ENCODE peak calls at places on chromosomes 1 and 21, in eight cellular contexts. One of them, this sample, is unnamed.

GRCh38 chr1:7669559-7670208 is 101.4 kb upstream of the VAMP3 start:
- DNase-seq in fibroblast of the conjunctiva: no peak
- DNase-seq in activated effector memory CD4-positive, alpha-beta T cell treated with anti-CD3 and anti-CD28 coated beads, Interleukin-2, amount 50 U/mL, for 16 hours: peak
- DNase-seq in glutamatergic neuron: peak
- DNase-seq in stimulated activated CD8-positive, alpha-beta memory T cell treated with anti-CD3 and anti-CD28 coated beads, Interleukin-4, amount 100 ng/mL, for 1 hour: peak
- DNase-seq in cardiac muscle cell: peak
- DNase-seq in ureter: no peak
- DNase-seq in activated gamma-delta T cell treated with Interleukin-2 at 50 U/mL for 16 hours: peak
- DNase-seq in this sample: peak

GRCh38 chr1:245512980-245513578 is 358.3 kb downstream of the KIF26B start:
- DNase-seq in ureter: no peak
- DNase-seq in activated effector memory CD4-positive, alpha-beta T cell treated with anti-CD3 and anti-CD28 coated beads, Interleukin-2, amount 50 U/mL, for 16 hours: no peak
- DNase-seq in glutamatergic neuron: no peak
- DNase-seq in cardiac muscle cell: peak
- DNase-seq in stimulated activated CD8-positive, alpha-beta memory T cell treated with anti-CD3 and anti-CD28 coated beads, Interleukin-4, amount 100 ng/mL, for 1 hour: no peak
- DNase-seq in fibroblast of the conjunctiva: peak
- DNase-seq in activated gamma-delta T cell treated with Interleukin-2 at 50 U/mL for 16 hours: no peak
- DNase-seq in this sample: no peak

GRCh38 chr1:47684964-47685762 is 247.3 kb downstream of the FOXD2 start:
- DNase-seq in ureter: peak
- DNase-seq in activated gamma-delta T cell treated with Interleukin-2 at 50 U/mL for 16 hours: no peak
- DNase-seq in activated effector memory CD4-positive, alpha-beta T cell treated with anti-CD3 and anti-CD28 coated beads, Interleukin-2, amount 50 U/mL, for 16 hours: peak
- DNase-seq in stimulated activated CD8-positive, alpha-beta memory T cell treated with anti-CD3 and anti-CD28 coated beads, Interleukin-4, amount 100 ng/mL, for 1 hour: no peak
- DNase-seq in fibroblast of the conjunctiva: no peak
- DNase-seq in cardiac muscle cell: peak
- DNase-seq in glutamatergic neuron: no peak
- DNase-seq in this sample: no peak

GRCh38 chr1:200136384-200136783 is 108.9 kb downstream of the NR5A2 start:
- DNase-seq in glutamatergic neuron: no peak
- DNase-seq in stimulated activated CD8-positive, alpha-beta memory T cell treated with anti-CD3 and anti-CD28 coated beads, Interleukin-4, amount 100 ng/mL, for 1 hour: no peak
- DNase-seq in cardiac muscle cell: no peak
- DNase-seq in fibroblast of the conjunctiva: no peak
- DNase-seq in activated effector memory CD4-positive, alpha-beta T cell treated with anti-CD3 and anti-CD28 coated beads, Interleukin-2, amount 50 U/mL, for 16 hours: no peak
- DNase-seq in activated gamma-delta T cell treated with Interleukin-2 at 50 U/mL for 16 hours: no peak
- DNase-seq in ureter: no peak
- DNase-seq in this sample: no peak

GRCh38 chr1:227759345-227760300 is 24.4 kb downstream of the SNAP47 start:
- DNase-seq in activated gamma-delta T cell treated with Interleukin-2 at 50 U/mL for 16 hours: no peak
- DNase-seq in fibroblast of the conjunctiva: peak
- DNase-seq in activated effector memory CD4-positive, alpha-beta T cell treated with anti-CD3 and anti-CD28 coated beads, Interleukin-2, amount 50 U/mL, for 16 hours: no peak
- DNase-seq in cardiac muscle cell: peak
- DNase-seq in glutamatergic neuron: no peak
- DNase-seq in ureter: no peak
- DNase-seq in stimulated activated CD8-positive, alpha-beta memory T cell treated with anti-CD3 and anti-CD28 coated beads, Interleukin-4, amount 100 ng/mL, for 1 hour: no peak
- DNase-seq in this sample: no peak

GRCh38 chr21:38221594-38221993 is 35.2 kb upstream of the KCNJ15 start:
- DNase-seq in fibroblast of the conjunctiva: no peak
- DNase-seq in activated gamma-delta T cell treated with Interleukin-2 at 50 U/mL for 16 hours: no peak
- DNase-seq in cardiac muscle cell: peak
- DNase-seq in activated effector memory CD4-positive, alpha-beta T cell treated with anti-CD3 and anti-CD28 coated beads, Interleukin-2, amount 50 U/mL, for 16 hours: no peak
- DNase-seq in ureter: no peak
- DNase-seq in glutamatergic neuron: no peak
- DNase-seq in stimulated activated CD8-positive, alpha-beta memory T cell treated with anti-CD3 and anti-CD28 coated beads, Interleukin-4, amount 100 ng/mL, for 1 hour: no peak
- DNase-seq in this sample: no peak

GRCh38 chr21:40852563-40852962 is 5.6 kb upstream of the DSCAM start:
- DNase-seq in stimulated activated CD8-positive, alpha-beta memory T cell treated with anti-CD3 and anti-CD28 coated beads, Interleukin-4, amount 100 ng/mL, for 1 hour: no peak
- DNase-seq in glutamatergic neuron: no peak
- DNase-seq in activated gamma-delta T cell treated with Interleukin-2 at 50 U/mL for 16 hours: no peak
- DNase-seq in ureter: no peak
- DNase-seq in fibroblast of the conjunctiva: no peak
- DNase-seq in cardiac muscle cell: no peak
- DNase-seq in activated effector memory CD4-positive, alpha-beta T cell treated with anti-CD3 and anti-CD28 coated beads, Interleukin-2, amount 50 U/mL, for 16 hours: no peak
- DNase-seq in this sample: no peak

GRCh38 chr1:226019550-226019949 is 20.4 kb upstream of the SDE2 start:
- DNase-seq in glutamatergic neuron: no peak
- DNase-seq in cardiac muscle cell: no peak
- DNase-seq in fibroblast of the conjunctiva: no peak
- DNase-seq in activated effector memory CD4-positive, alpha-beta T cell treated with anti-CD3 and anti-CD28 coated beads, Interleukin-2, amount 50 U/mL, for 16 hours: no peak
- DNase-seq in stimulated activated CD8-positive, alpha-beta memory T cell treated with anti-CD3 and anti-CD28 coated beads, Interleukin-4, amount 100 ng/mL, for 1 hour: no peak
- DNase-seq in activated gamma-delta T cell treated with Interleukin-2 at 50 U/mL for 16 hours: no peak
- DNase-seq in ureter: no peak
- DNase-seq in this sample: no peak

GRCh38 chr1:220894025-220894923 is 15.0 kb downstream of the HLX start:
- DNase-seq in ureter: no peak
- DNase-seq in activated effector memory CD4-positive, alpha-beta T cell treated with anti-CD3 and anti-CD28 coated beads, Interleukin-2, amount 50 U/mL, for 16 hours: no peak
- DNase-seq in glutamatergic neuron: peak
- DNase-seq in activated gamma-delta T cell treated with Interleukin-2 at 50 U/mL for 16 hours: no peak
- DNase-seq in cardiac muscle cell: no peak
- DNase-seq in stimulated activated CD8-positive, alpha-beta memory T cell treated with anti-CD3 and anti-CD28 coated beads, Interleukin-4, amount 100 ng/mL, for 1 hour: no peak
- DNase-seq in fibroblast of the conjunctiva: no peak
- DNase-seq in this sample: peak

GRCh38 chr1:151540982-151541377 is 871 bp downstream of the TUFT1 start:
- DNase-seq in stimulated activated CD8-positive, alpha-beta memory T cell treated with anti-CD3 and anti-CD28 coated beads, Interleukin-4, amount 100 ng/mL, for 1 hour: no peak
- DNase-seq in glutamatergic neuron: peak
- DNase-seq in fibroblast of the conjunctiva: no peak
- DNase-seq in activated gamma-delta T cell treated with Interleukin-2 at 50 U/mL for 16 hours: no peak
- DNase-seq in cardiac muscle cell: no peak
- DNase-seq in ureter: no peak
- DNase-seq in activated effector memory CD4-positive, alpha-beta T cell treated with anti-CD3 and anti-CD28 coated beads, Interleukin-2, amount 50 U/mL, for 16 hours: no peak
- DNase-seq in this sample: no peak

GRCh38 chr1:101262601-101263348 is 26.0 kb downstream of the S1PR1 start:
- DNase-seq in fibroblast of the conjunctiva: no peak
- DNase-seq in activated gamma-delta T cell treated with Interleukin-2 at 50 U/mL for 16 hours: no peak
- DNase-seq in ureter: no peak
- DNase-seq in stimulated activated CD8-positive, alpha-beta memory T cell treated with anti-CD3 and anti-CD28 coated beads, Interleukin-4, amount 100 ng/mL, for 1 hour: no peak
- DNase-seq in activated effector memory CD4-positive, alpha-beta T cell treated with anti-CD3 and anti-CD28 coated beads, Interleukin-2, amount 50 U/mL, for 16 hours: no peak
- DNase-seq in glutamatergic neuron: no peak
- DNase-seq in cardiac muscle cell: peak
- DNase-seq in this sample: peak

GRCh38 chr1:110674337-110675059 is at the start of gene KCNA3:
- DNase-seq in cardiac muscle cell: peak
- DNase-seq in activated gamma-delta T cell treated with Interleukin-2 at 50 U/mL for 16 hours: peak
- DNase-seq in glutamatergic neuron: peak
- DNase-seq in stimulated activated CD8-positive, alpha-beta memory T cell treated with anti-CD3 and anti-CD28 coated beads, Interleukin-4, amount 100 ng/mL, for 1 hour: peak
- DNase-seq in fibroblast of the conjunctiva: no peak
- DNase-seq in ureter: no peak
- DNase-seq in activated effector memory CD4-positive, alpha-beta T cell treated with anti-CD3 and anti-CD28 coated beads, Interleukin-2, amount 50 U/mL, for 16 hours: peak
- DNase-seq in this sample: peak

GRCh38 chr1:67061266-67061665 is 7.3 kb upstream of the SLC35D1 start:
- DNase-seq in activated effector memory CD4-positive, alpha-beta T cell treated with anti-CD3 and anti-CD28 coated beads, Interleukin-2, amount 50 U/mL, for 16 hours: no peak
- DNase-seq in glutamatergic neuron: no peak
- DNase-seq in cardiac muscle cell: no peak
- DNase-seq in ureter: no peak
- DNase-seq in stimulated activated CD8-positive, alpha-beta memory T cell treated with anti-CD3 and anti-CD28 coated beads, Interleukin-4, amount 100 ng/mL, for 1 hour: no peak
- DNase-seq in activated gamma-delta T cell treated with Interleukin-2 at 50 U/mL for 16 hours: no peak
- DNase-seq in fibroblast of the conjunctiva: no peak
- DNase-seq in this sample: no peak

GRCh38 chr1:68213843-68214242 is 18.5 kb downstream of the WLS start:
- DNase-seq in activated effector memory CD4-positive, alpha-beta T cell treated with anti-CD3 and anti-CD28 coated beads, Interleukin-2, amount 50 U/mL, for 16 hours: no peak
- DNase-seq in activated gamma-delta T cell treated with Interleukin-2 at 50 U/mL for 16 hours: no peak
- DNase-seq in glutamatergic neuron: no peak
- DNase-seq in stimulated activated CD8-positive, alpha-beta memory T cell treated with anti-CD3 and anti-CD28 coated beads, Interleukin-4, amount 100 ng/mL, for 1 hour: no peak
- DNase-seq in cardiac muscle cell: peak
- DNase-seq in ureter: peak
- DNase-seq in fibroblast of the conjunctiva: no peak
- DNase-seq in this sample: peak

GRCh38 chr1:165006843-165007242 is 349.7 kb downstream of the LMX1A start:
- DNase-seq in activated gamma-delta T cell treated with Interleukin-2 at 50 U/mL for 16 hours: no peak
- DNase-seq in cardiac muscle cell: no peak
- DNase-seq in fibroblast of the conjunctiva: no peak
- DNase-seq in stimulated activated CD8-positive, alpha-beta memory T cell treated with anti-CD3 and anti-CD28 coated beads, Interleukin-4, amount 100 ng/mL, for 1 hour: no peak
- DNase-seq in ureter: no peak
- DNase-seq in activated effector memory CD4-positive, alpha-beta T cell treated with anti-CD3 and anti-CD28 coated beads, Interleukin-2, amount 50 U/mL, for 16 hours: no peak
- DNase-seq in glutamatergic neuron: no peak
- DNase-seq in this sample: no peak

GRCh38 chr1:160612613-160613218 is 33.4 kb upstream of the CD84 start:
- DNase-seq in fibroblast of the conjunctiva: no peak
- DNase-seq in ureter: no peak
- DNase-seq in glutamatergic neuron: no peak
- DNase-seq in activated gamma-delta T cell treated with Interleukin-2 at 50 U/mL for 16 hours: no peak
- DNase-seq in activated effector memory CD4-positive, alpha-beta T cell treated with anti-CD3 and anti-CD28 coated beads, Interleukin-2, amount 50 U/mL, for 16 hours: no peak
- DNase-seq in cardiac muscle cell: no peak
- DNase-seq in stimulated activated CD8-positive, alpha-beta memory T cell treated with anti-CD3 and anti-CD28 coated beads, Interleukin-4, amount 100 ng/mL, for 1 hour: no peak
- DNase-seq in this sample: no peak

GRCh38 chr1:46530791-46531409 is 20.5 kb downstream of the KNCN start:
- DNase-seq in ureter: peak
- DNase-seq in fibroblast of the conjunctiva: no peak
- DNase-seq in stimulated activated CD8-positive, alpha-beta memory T cell treated with anti-CD3 and anti-CD28 coated beads, Interleukin-4, amount 100 ng/mL, for 1 hour: no peak
- DNase-seq in activated effector memory CD4-positive, alpha-beta T cell treated with anti-CD3 and anti-CD28 coated beads, Interleukin-2, amount 50 U/mL, for 16 hours: no peak
- DNase-seq in activated gamma-delta T cell treated with Interleukin-2 at 50 U/mL for 16 hours: no peak
- DNase-seq in glutamatergic neuron: no peak
- DNase-seq in cardiac muscle cell: no peak
- DNase-seq in this sample: no peak

GRCh38 chr1:242651817-242652216 is 127.3 kb upstream of the PLD5 start:
- DNase-seq in ureter: no peak
- DNase-seq in fibroblast of the conjunctiva: no peak
- DNase-seq in cardiac muscle cell: no peak
- DNase-seq in stimulated activated CD8-positive, alpha-beta memory T cell treated with anti-CD3 and anti-CD28 coated beads, Interleukin-4, amount 100 ng/mL, for 1 hour: no peak
- DNase-seq in glutamatergic neuron: peak
- DNase-seq in activated effector memory CD4-positive, alpha-beta T cell treated with anti-CD3 and anti-CD28 coated beads, Interleukin-2, amount 50 U/mL, for 16 hours: no peak
- DNase-seq in activated gamma-delta T cell treated with Interleukin-2 at 50 U/mL for 16 hours: no peak
- DNase-seq in this sample: no peak

GRCh38 chr1:79041666-79042065 is 35.1 kb upstream of the ADGRL4 start:
- DNase-seq in ureter: no peak
- DNase-seq in cardiac muscle cell: no peak
- DNase-seq in fibroblast of the conjunctiva: no peak
- DNase-seq in glutamatergic neuron: no peak
- DNase-seq in activated effector memory CD4-positive, alpha-beta T cell treated with anti-CD3 and anti-CD28 coated beads, Interleukin-2, amount 50 U/mL, for 16 hours: no peak
- DNase-seq in stimulated activated CD8-positive, alpha-beta memory T cell treated with anti-CD3 and anti-CD28 coated beads, Interleukin-4, amount 100 ng/mL, for 1 hour: no peak
- DNase-seq in activated gamma-delta T cell treated with Interleukin-2 at 50 U/mL for 16 hours: no peak
- DNase-seq in this sample: no peak

GRCh38 chr1:90964444-90965035 is 57.3 kb downstream of the ZNF644 start:
- DNase-seq in ureter: no peak
- DNase-seq in cardiac muscle cell: peak
- DNase-seq in activated gamma-delta T cell treated with Interleukin-2 at 50 U/mL for 16 hours: no peak
- DNase-seq in stimulated activated CD8-positive, alpha-beta memory T cell treated with anti-CD3 and anti-CD28 coated beads, Interleukin-4, amount 100 ng/mL, for 1 hour: no peak
- DNase-seq in activated effector memory CD4-positive, alpha-beta T cell treated with anti-CD3 and anti-CD28 coated beads, Interleukin-2, amount 50 U/mL, for 16 hours: no peak
- DNase-seq in fibroblast of the conjunctiva: no peak
- DNase-seq in glutamatergic neuron: no peak
- DNase-seq in this sample: no peak

GRCh38 chr1:175188936-175189335 is 3.6 kb downstream of the KIAA0040 start:
- DNase-seq in activated gamma-delta T cell treated with Interleukin-2 at 50 U/mL for 16 hours: peak
- DNase-seq in cardiac muscle cell: no peak
- DNase-seq in glutamatergic neuron: no peak
- DNase-seq in activated effector memory CD4-positive, alpha-beta T cell treated with anti-CD3 and anti-CD28 coated beads, Interleukin-2, amount 50 U/mL, for 16 hours: peak
- DNase-seq in ureter: no peak
- DNase-seq in stimulated activated CD8-positive, alpha-beta memory T cell treated with anti-CD3 and anti-CD28 coated beads, Interleukin-4, amount 100 ng/mL, for 1 hour: peak
- DNase-seq in fibroblast of the conjunctiva: no peak
- DNase-seq in this sample: no peak

GRCh38 chr1:241821363-241821762 is 26.6 kb upstream of the EXO1 start:
- DNase-seq in activated gamma-delta T cell treated with Interleukin-2 at 50 U/mL for 16 hours: no peak
- DNase-seq in cardiac muscle cell: no peak
- DNase-seq in fibroblast of the conjunctiva: no peak
- DNase-seq in glutamatergic neuron: no peak
- DNase-seq in activated effector memory CD4-positive, alpha-beta T cell treated with anti-CD3 and anti-CD28 coated beads, Interleukin-2, amount 50 U/mL, for 16 hours: no peak
- DNase-seq in stimulated activated CD8-positive, alpha-beta memory T cell treated with anti-CD3 and anti-CD28 coated beads, Interleukin-4, amount 100 ng/mL, for 1 hour: no peak
- DNase-seq in ureter: no peak
- DNase-seq in this sample: no peak

GRCh38 chr1:102942324-102942723 is 166.0 kb downstream of the COL11A1 start:
- DNase-seq in fibroblast of the conjunctiva: no peak
- DNase-seq in stimulated activated CD8-positive, alpha-beta memory T cell treated with anti-CD3 and anti-CD28 coated beads, Interleukin-4, amount 100 ng/mL, for 1 hour: no peak
- DNase-seq in cardiac muscle cell: peak
- DNase-seq in activated gamma-delta T cell treated with Interleukin-2 at 50 U/mL for 16 hours: no peak
- DNase-seq in ureter: no peak
- DNase-seq in activated effector memory CD4-positive, alpha-beta T cell treated with anti-CD3 and anti-CD28 coated beads, Interleukin-2, amount 50 U/mL, for 16 hours: no peak
- DNase-seq in glutamatergic neuron: no peak
- DNase-seq in this sample: no peak

GRCh38 chr1:87296220-87296619 is 32.5 kb upstream of the LMO4 start:
- DNase-seq in cardiac muscle cell: no peak
- DNase-seq in ureter: no peak
- DNase-seq in fibroblast of the conjunctiva: no peak
- DNase-seq in stimulated activated CD8-positive, alpha-beta memory T cell treated with anti-CD3 and anti-CD28 coated beads, Interleukin-4, amount 100 ng/mL, for 1 hour: no peak
- DNase-seq in glutamatergic neuron: no peak
- DNase-seq in activated gamma-delta T cell treated with Interleukin-2 at 50 U/mL for 16 hours: no peak
- DNase-seq in activated effector memory CD4-positive, alpha-beta T cell treated with anti-CD3 and anti-CD28 coated beads, Interleukin-2, amount 50 U/mL, for 16 hours: no peak
- DNase-seq in this sample: no peak

GRCh38 chr1:44239961-44240371 is 26.7 kb downstream of the DMAP1 start:
- DNase-seq in cardiac muscle cell: no peak
- DNase-seq in glutamatergic neuron: no peak
- DNase-seq in ureter: peak
- DNase-seq in activated gamma-delta T cell treated with Interleukin-2 at 50 U/mL for 16 hours: no peak
- DNase-seq in activated effector memory CD4-positive, alpha-beta T cell treated with anti-CD3 and anti-CD28 coated beads, Interleukin-2, amount 50 U/mL, for 16 hours: no peak
- DNase-seq in stimulated activated CD8-positive, alpha-beta memory T cell treated with anti-CD3 and anti-CD28 coated beads, Interleukin-4, amount 100 ng/mL, for 1 hour: no peak
- DNase-seq in fibroblast of the conjunctiva: no peak
- DNase-seq in this sample: no peak

GRCh38 chr1:195562074-195562473 is 1046.2 kb downstream of the KCNT2 start:
- DNase-seq in fibroblast of the conjunctiva: no peak
- DNase-seq in ureter: no peak
- DNase-seq in activated gamma-delta T cell treated with Interleukin-2 at 50 U/mL for 16 hours: no peak
- DNase-seq in stimulated activated CD8-positive, alpha-beta memory T cell treated with anti-CD3 and anti-CD28 coated beads, Interleukin-4, amount 100 ng/mL, for 1 hour: no peak
- DNase-seq in activated effector memory CD4-positive, alpha-beta T cell treated with anti-CD3 and anti-CD28 coated beads, Interleukin-2, amount 50 U/mL, for 16 hours: no peak
- DNase-seq in glutamatergic neuron: no peak
- DNase-seq in cardiac muscle cell: no peak
- DNase-seq in this sample: no peak

GRCh38 chr1:68149907-68150306 is 82.4 kb downstream of the WLS start:
- DNase-seq in cardiac muscle cell: no peak
- DNase-seq in ureter: no peak
- DNase-seq in stimulated activated CD8-positive, alpha-beta memory T cell treated with anti-CD3 and anti-CD28 coated beads, Interleukin-4, amount 100 ng/mL, for 1 hour: no peak
- DNase-seq in fibroblast of the conjunctiva: no peak
- DNase-seq in activated effector memory CD4-positive, alpha-beta T cell treated with anti-CD3 and anti-CD28 coated beads, Interleukin-2, amount 50 U/mL, for 16 hours: no peak
- DNase-seq in activated gamma-delta T cell treated with Interleukin-2 at 50 U/mL for 16 hours: no peak
- DNase-seq in glutamatergic neuron: no peak
- DNase-seq in this sample: no peak

GRCh38 chr1:224763126-224763764 is 147.1 kb downstream of the CNIH3 start:
- DNase-seq in stimulated activated CD8-positive, alpha-beta memory T cell treated with anti-CD3 and anti-CD28 coated beads, Interleukin-4, amount 100 ng/mL, for 1 hour: no peak
- DNase-seq in activated effector memory CD4-positive, alpha-beta T cell treated with anti-CD3 and anti-CD28 coated beads, Interleukin-2, amount 50 U/mL, for 16 hours: no peak
- DNase-seq in ureter: no peak
- DNase-seq in cardiac muscle cell: no peak
- DNase-seq in activated gamma-delta T cell treated with Interleukin-2 at 50 U/mL for 16 hours: no peak
- DNase-seq in glutamatergic neuron: no peak
- DNase-seq in fibroblast of the conjunctiva: no peak
- DNase-seq in this sample: no peak

GRCh38 chr1:25519624-25520023 is 23.8 kb upstream of the LDLRAP1 start:
- DNase-seq in activated effector memory CD4-positive, alpha-beta T cell treated with anti-CD3 and anti-CD28 coated beads, Interleukin-2, amount 50 U/mL, for 16 hours: no peak
- DNase-seq in glutamatergic neuron: no peak
- DNase-seq in fibroblast of the conjunctiva: no peak
- DNase-seq in ureter: no peak
- DNase-seq in stimulated activated CD8-positive, alpha-beta memory T cell treated with anti-CD3 and anti-CD28 coated beads, Interleukin-4, amount 100 ng/mL, for 1 hour: no peak
- DNase-seq in cardiac muscle cell: peak
- DNase-seq in activated gamma-delta T cell treated with Interleukin-2 at 50 U/mL for 16 hours: no peak
- DNase-seq in this sample: no peak

GRCh38 chr21:41966341-41966833 is 12.6 kb upstream of the C2CD2 start:
- DNase-seq in activated effector memory CD4-positive, alpha-beta T cell treated with anti-CD3 and anti-CD28 coated beads, Interleukin-2, amount 50 U/mL, for 16 hours: no peak
- DNase-seq in stimulated activated CD8-positive, alpha-beta memory T cell treated with anti-CD3 and anti-CD28 coated beads, Interleukin-4, amount 100 ng/mL, for 1 hour: no peak
- DNase-seq in fibroblast of the conjunctiva: no peak
- DNase-seq in ureter: no peak
- DNase-seq in cardiac muscle cell: no peak
- DNase-seq in activated gamma-delta T cell treated with Interleukin-2 at 50 U/mL for 16 hours: no peak
- DNase-seq in glutamatergic neuron: no peak
- DNase-seq in this sample: no peak

GRCh38 chr1:231626535-231626950 is at the start of gene DISC1:
- DNase-seq in activated effector memory CD4-positive, alpha-beta T cell treated with anti-CD3 and anti-CD28 coated beads, Interleukin-2, amount 50 U/mL, for 16 hours: peak
- DNase-seq in cardiac muscle cell: peak
- DNase-seq in glutamatergic neuron: peak
- DNase-seq in ureter: peak
- DNase-seq in fibroblast of the conjunctiva: peak
- DNase-seq in activated gamma-delta T cell treated with Interleukin-2 at 50 U/mL for 16 hours: peak
- DNase-seq in stimulated activated CD8-positive, alpha-beta memory T cell treated with anti-CD3 and anti-CD28 coated beads, Interleukin-4, amount 100 ng/mL, for 1 hour: peak
- DNase-seq in this sample: peak

GRCh38 chr1:244280859-244281258 is 170.8 kb downstream of the ADSS2 start:
- DNase-seq in activated effector memory CD4-positive, alpha-beta T cell treated with anti-CD3 and anti-CD28 coated beads, Interleukin-2, amount 50 U/mL, for 16 hours: no peak
- DNase-seq in ureter: no peak
- DNase-seq in glutamatergic neuron: no peak
- DNase-seq in fibroblast of the conjunctiva: no peak
- DNase-seq in cardiac muscle cell: peak
- DNase-seq in stimulated activated CD8-positive, alpha-beta memory T cell treated with anti-CD3 and anti-CD28 coated beads, Interleukin-4, amount 100 ng/mL, for 1 hour: no peak
- DNase-seq in activated gamma-delta T cell treated with Interleukin-2 at 50 U/mL for 16 hours: no peak
- DNase-seq in this sample: no peak

GRCh38 chr1:2115922-2116341 is 65.7 kb downstream of the PRKCZ start:
- DNase-seq in ureter: no peak
- DNase-seq in fibroblast of the conjunctiva: no peak
- DNase-seq in cardiac muscle cell: no peak
- DNase-seq in activated effector memory CD4-positive, alpha-beta T cell treated with anti-CD3 and anti-CD28 coated beads, Interleukin-2, amount 50 U/mL, for 16 hours: no peak
- DNase-seq in glutamatergic neuron: peak
- DNase-seq in stimulated activated CD8-positive, alpha-beta memory T cell treated with anti-CD3 and anti-CD28 coated beads, Interleukin-4, amount 100 ng/mL, for 1 hour: no peak
- DNase-seq in activated gamma-delta T cell treated with Interleukin-2 at 50 U/mL for 16 hours: no peak
- DNase-seq in this sample: peak

GRCh38 chr1:69952691-69953090 is 252.7 kb downstream of the LRRC40 start:
- DNase-seq in fibroblast of the conjunctiva: no peak
- DNase-seq in cardiac muscle cell: no peak
- DNase-seq in activated gamma-delta T cell treated with Interleukin-2 at 50 U/mL for 16 hours: no peak
- DNase-seq in stimulated activated CD8-positive, alpha-beta memory T cell treated with anti-CD3 and anti-CD28 coated beads, Interleukin-4, amount 100 ng/mL, for 1 hour: no peak
- DNase-seq in glutamatergic neuron: no peak
- DNase-seq in ureter: no peak
- DNase-seq in activated effector memory CD4-positive, alpha-beta T cell treated with anti-CD3 and anti-CD28 coated beads, Interleukin-2, amount 50 U/mL, for 16 hours: no peak
- DNase-seq in this sample: no peak